ENCODE peak calls at places on chromosome 12, in five cellular contexts. V, N, W, J and S are unnamed samples.

GRCh38 chr12:129662184-129662583 is 241.6 kb downstream of the TMEM132D start:
- DNase-seq in V (no peak), N (no peak), W (no peak), J (no peak), S (no peak)

GRCh38 chr12:128693771-128694170 is 130.0 kb downstream of the SLC15A4 start:
- DNase-seq in V (no peak), N (no peak), W (no peak), J (no peak), S (no peak)

GRCh38 chr12:60205500-60205899 is 609.7 kb downstream of the SLC16A7 start:
- DNase-seq in V (peak; percentile 41), N (no peak), W (no peak), J (no peak), S (no peak)

GRCh38 chr12:111154180-111154579 is 214.7 kb downstream of the PHETA1 start:
- DNase-seq in V (no peak), N (no peak), W (no peak), J (no peak), S (peak; percentile 17)

GRCh38 chr12:39831587-39832315 is 212.1 kb upstream of the ABCD2 start:
- DNase-seq in V (peak; percentile 30), N (no peak), W (no peak), J (no peak), S (no peak)

GRCh38 chr12:119916111-119916510 is 39.0 kb upstream of the CIT start:
- DNase-seq in V (no peak), N (no peak), W (no peak), J (no peak), S (no peak)

GRCh38 chr12:16955083-16955657 is 349.2 kb upstream of the LMO3 start:
- DNase-seq in V (no peak), N (no peak), W (no peak), J (no peak), S (no peak)

GRCh38 chr12:104055686-104056388 is 5.8 kb upstream of the GLT8D2 start:
- DNase-seq in V (peak; percentile 47), N (peak; percentile 49), W (no peak), J (no peak), S (peak; percentile 46)

GRCh38 chr12:108349245-108349644 is 10.1 kb upstream of the CMKLR1 start:
- DNase-seq in V (no peak), N (peak; percentile 51), W (no peak), J (no peak), S (no peak)

GRCh38 chr12:29103539-29103974 is 45.5 kb upstream of the FAR2 start:
- DNase-seq in V (no peak), N (no peak), W (no peak), J (no peak), S (no peak)

GRCh38 chr12:22722779-22723178 is 97.8 kb downstream of the ETNK1 start:
- DNase-seq in V (no peak), N (no peak), W (no peak), J (no peak), S (no peak)
- TF ChIP-seq CTCF in V (no peak), N (no peak), W (no peak), J (no peak), S (no peak)

GRCh38 chr12:42873401-42873800 is 283.9 kb upstream of the PRICKLE1 start:
- DNase-seq in V (peak; percentile 57), N (no peak), W (no peak), J (no peak), S (no peak)

GRCh38 chr12:42871831-42872230 is 282.3 kb upstream of the PRICKLE1 start:
- DNase-seq in V (no peak), N (no peak), W (no peak), J (no peak), S (no peak)

GRCh38 chr12:42865282-42865681 is 275.7 kb upstream of the PRICKLE1 start:
- DNase-seq in V (no peak), N (no peak), W (no peak), J (no peak), S (no peak)

DNA sequence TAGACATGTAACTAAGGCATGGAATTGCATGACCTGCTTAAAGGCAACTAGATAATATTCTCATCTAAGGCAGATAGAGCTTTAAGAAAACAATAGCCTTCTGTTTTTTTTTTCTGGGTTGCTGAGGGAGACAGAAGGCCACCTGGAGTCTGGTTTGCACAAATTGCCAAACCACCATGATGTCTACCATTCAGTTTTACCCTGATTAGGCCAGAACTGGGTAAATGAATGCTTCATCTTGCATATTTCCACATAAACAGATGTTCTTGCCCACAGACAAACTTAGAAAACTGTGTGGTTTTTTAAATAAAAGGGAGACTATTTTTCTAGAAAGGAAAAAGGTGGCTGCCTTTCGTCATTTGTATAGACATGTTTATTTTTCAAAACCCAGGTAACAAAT is 278.7 kb upstream of the PRICKLE1 start:
- DNase-seq in V (no peak), N (no peak), W (no peak), J (no peak), S (no peak)
- H3K4me3 ChIP-seq in V (no peak overlapping the region), N (no peak overlapping the region), W (no peak overlapping the region), J (no peak overlapping the region), S (no peak overlapping the region)

GRCh38 chr12:124820199-124820598 is 43.5 kb downstream of the SCARB1 start:
- DNase-seq in V (no peak), N (no peak), W (no peak), J (no peak), S (no peak)

GRCh38 chr12:124823272-124823970 is 40.2 kb downstream of the SCARB1 start:
- DNase-seq in V (no peak), N (no peak), W (no peak), J (no peak), S (no peak)

GRCh38 chr12:124819525-124819924 is 44.1 kb downstream of the SCARB1 start:
- DNase-seq in V (no peak), N (no peak), W (no peak), J (no peak), S (peak; percentile 92)

GRCh38 chr12:124822218-124822617 is 41.4 kb downstream of the SCARB1 start:
- DNase-seq in V (no peak), N (no peak), W (no peak), J (no peak), S (no peak)

GRCh38 chr12:124821252-124822200 is 42.1 kb downstream of the SCARB1 start:
- DNase-seq in V (no peak), N (no peak), W (no peak), J (no peak), S (peak; percentile 88)
- TF ChIP-seq POLR2A in V (no peak), N (no peak), W (no peak), J (no peak), S (no peak)

GRCh38 chr12:65524666-65525065 is 246.2 kb downstream of the MSRB3 start:
- DNase-seq in V (peak; percentile 89), N (no peak), W (no peak), J (no peak), S (no peak)

GRCh38 chr12:65520658-65521057 is 242.2 kb downstream of the MSRB3 start:
- DNase-seq in V (no peak), N (no peak), W (no peak), J (no peak), S (no peak)

GRCh38 chr12:65517656-65518210 is 239.2 kb downstream of the MSRB3 start:
- DNase-seq in V (no peak), N (no peak), W (no peak), J (no peak), S (no peak)

GRCh38 chr12:65522956-65523857 is 244.7 kb downstream of the MSRB3 start:
- DNase-seq in V (peak; percentile 50), N (peak; percentile 27), W (no peak), J (no peak), S (no peak)

GRCh38 chr12:65518771-65519170 is 240.3 kb downstream of the MSRB3 start:
- DNase-seq in V (no peak), N (no peak), W (no peak), J (no peak), S (no peak)
- TF ChIP-seq CTCF in V (no peak), N (no peak), W (no peak), J (no peak), S (no peak)

GRCh38 chr12:65826513-65827171 is 2.4 kb downstream of the HMGA2 start:
- DNase-seq in V (peak; percentile 67), N (no peak), W (no peak), J (no peak), S (no peak)

GRCh38 chr12:65829716-65830115 is 5.4 kb downstream of the HMGA2 start:
- DNase-seq in V (no peak), N (no peak), W (no peak), J (no peak), S (no peak)

GRCh38 chr12:65825573-65826512 is 1.6 kb downstream of the HMGA2 start:
- DNase-seq in V (peak; percentile 41), N (peak; percentile 18), W (no peak), J (no peak), S (peak; percentile 21)

GRCh38 chr12:65828711-65829339 is 4.5 kb downstream of the HMGA2 start:
- DNase-seq in V (no peak), N (no peak), W (no peak), J (no peak), S (no peak)

GRCh38 chr12:65827827-65828231 is 3.5 kb downstream of the HMGA2 start:
- DNase-seq in V (no peak), N (no peak), W (no peak), J (no peak), S (no peak)
- H3K4me3 ChIP-seq in V (peak overlapping the region; percentile 93), N (no peak overlapping the region), W (no peak overlapping the region), J (no peak overlapping the region), S (no peak overlapping the region)

DNA sequence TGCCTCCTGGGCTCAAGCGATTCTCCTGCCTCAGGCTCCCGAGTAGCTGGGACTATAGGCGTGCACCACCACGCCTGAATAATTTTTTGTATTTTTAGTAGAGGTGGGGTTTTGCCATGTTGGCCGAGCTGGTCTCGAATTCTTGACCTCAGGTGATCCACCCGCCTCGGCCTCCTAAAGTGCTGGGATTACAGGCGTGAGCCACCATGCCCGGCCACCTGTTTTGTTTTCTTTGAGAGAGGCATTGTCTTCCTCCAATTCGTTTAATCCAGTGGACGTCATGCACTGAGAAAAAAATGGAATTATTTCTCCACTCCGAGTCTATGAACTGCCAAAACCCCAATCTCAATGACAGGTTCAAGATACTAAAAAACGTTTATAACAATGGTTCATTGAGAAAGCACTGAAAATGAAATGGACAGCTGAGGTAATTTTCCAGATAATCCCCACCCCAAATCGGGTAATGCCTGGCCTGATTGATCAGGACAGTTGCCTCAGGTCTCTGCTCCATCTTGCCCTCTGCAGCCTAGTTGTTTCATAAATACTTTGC is 132.7 kb upstream of the PARP11 start:
- DNase-seq in V (no peak), N (no peak), W (no peak), J (no peak), S (no peak)
- TF ChIP-seq POLR2A in V (no peak), N (no peak), W (no peak), J (no peak), S (no peak)

GRCh38 chr12:106897082-106897481 is 58.6 kb upstream of the TMEM263 start:
- DNase-seq in V (peak; percentile 45), N (no peak), W (no peak), J (no peak), S (peak; percentile 21)
- TF ChIP-seq CTCF in V (peak; percentile 40), N (no peak), W (peak; percentile 29), J (peak; percentile 15), S (peak; percentile 27)

DNA sequence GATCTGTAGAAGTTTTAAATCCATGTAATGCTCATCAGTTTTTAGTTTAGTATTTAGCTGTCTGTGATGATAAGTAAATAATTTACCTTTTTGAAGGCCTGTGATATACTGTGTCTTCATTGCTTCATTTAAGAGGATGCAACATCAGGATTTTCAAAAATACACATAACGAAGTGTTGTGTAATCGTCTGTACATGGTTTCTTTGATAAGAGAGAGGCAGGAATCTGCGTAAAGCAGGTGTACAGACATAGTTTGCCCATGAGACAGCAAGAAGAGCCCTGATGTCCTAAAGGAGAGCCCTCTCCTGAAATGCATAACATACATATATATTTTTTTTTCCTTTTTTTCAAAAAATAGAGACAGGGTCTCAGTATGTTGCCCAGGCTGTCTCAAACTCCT is 44.8 kb downstream of the RASSF3 start:
- DNase-seq in V (no peak), N (no peak), W (no peak), J (no peak), S (peak; percentile 10)
- H3K4me3 ChIP-seq in V (no peak overlapping the region), N (no peak overlapping the region), W (no peak overlapping the region), J (no peak overlapping the region), S (no peak overlapping the region)

GRCh38 chr12:22409071-22409951 is 74.8 kb upstream of the ST8SIA1 start:
- DNase-seq in V (no peak), N (no peak), W (no peak), J (no peak), S (no peak)
- TF ChIP-seq POLR2A in V (no peak), N (no peak), W (no peak), J (no peak), S (no peak)